ENCODE peak calls at places on chromosomes 1 and 21, in nine cellular contexts. D, J, U, L, S, H, T, I and W are unnamed samples.

GRCh38 chr1:241611063-241611462 is 29.1 kb downstream of the CHML start:
- DNase-seq in J (no peak), H (peak; percentile 79), L (no peak), T (peak; percentile 61), D (no peak), S (no peak), U (peak; percentile 48), I (no peak), W (peak; percentile 20)

GRCh38 chr1:15323989-15324866 is 77.2 kb downstream of the FHAD1 start:
- DNase-seq in J (no peak), H (no peak), T (no peak), D (no peak), I (no peak), U (no peak), S (no peak), L (peak; percentile 45), W (no peak)

GRCh38 chr1:194062962-194063361 is 876.5 kb upstream of the B3GALT2 start:
- DNase-seq in U (no peak), D (no peak), H (no peak), L (no peak), J (no peak), I (no peak), S (no peak), T (no peak), W (no peak)

GRCh38 chr1:245978915-245979314 is 528.2 kb downstream of the SMYD3 start:
- DNase-seq in T (no peak), J (no peak), L (no peak), H (peak; percentile 66), I (no peak), D (no peak), U (no peak), S (no peak), W (no peak)

GRCh38 chr1:226784081-226785049 is 45.3 kb upstream of the ITPKB start:
- DNase-seq in L (no peak), H (no peak), J (no peak), T (no peak), D (peak; percentile 86), S (peak; percentile 75), U (no peak), I (no peak), W (no peak)

GRCh38 chr1:3502834-3503524 is 48.5 kb downstream of the ARHGEF16 start:
- DNase-seq in U (no peak), T (no peak), I (no peak), J (no peak), D (no peak), H (no peak), L (no peak), S (no peak), W (no peak)

GRCh38 chr1:246971322-246971721 is 36.5 kb downstream of the ZNF695 start:
- DNase-seq in H (peak; percentile 13), S (peak; percentile 36), L (peak; percentile 78), U (peak; percentile 57), T (no peak), J (peak; percentile 65), D (no peak), I (peak; percentile 70), W (peak; percentile 42)

GRCh38 chr1:17579951-17580939 is 40.7 kb downstream of the ARHGEF10L start:
- DNase-seq in D (no peak), H (no peak), I (no peak), J (peak; percentile 83), T (no peak), S (no peak), U (no peak), L (no peak), W (no peak)

GRCh38 chr1:151837841-151838490 is 1.7 kb downstream of the C2CD4D start:
- DNase-seq in I (peak; percentile 9), U (no peak), S (no peak), T (no peak), L (peak; percentile 59), H (peak; percentile 10), D (no peak), J (no peak), W (peak; percentile 49)

GRCh38 chr1:54710841-54711240 is 4.8 kb upstream of the TTC4 start:
- DNase-seq in D (no peak), S (no peak), H (no peak), L (no peak), U (no peak), J (no peak), I (no peak), T (no peak), W (no peak)

GRCh38 chr1:172724746-172725613 is 66.1 kb downstream of the FASLG start:
- DNase-seq in J (no peak), S (no peak), L (no peak), T (no peak), U (no peak), H (no peak), I (no peak), D (no peak), W (no peak)

GRCh38 chr1:94866178-94866822 is 46.1 kb downstream of the SLC44A3 start:
- DNase-seq in S (no peak), I (no peak), D (no peak), J (no peak), T (no peak), L (no peak), H (peak; percentile 86), U (no peak), W (peak; percentile 59)

GRCh38 chr1:182444497-182444896 is 5.4 kb upstream of the RGSL1 start:
- DNase-seq in S (no peak), T (no peak), H (no peak), J (no peak), U (no peak), D (no peak), I (no peak), L (no peak), W (no peak)

GRCh38 chr1:96865731-96866684 is 144.4 kb downstream of the PTBP2 start:
- DNase-seq in J (no peak), U (peak; percentile 43), S (peak; percentile 52), T (no peak), I (no peak), L (no peak), H (peak; percentile 100), D (no peak), W (no peak)

GRCh38 chr21:34630536-34631143 is 15.7 kb upstream of the RCAN1 start:
- DNase-seq in D (no peak), J (no peak), S (no peak), H (peak; percentile 60), I (peak; percentile 12), L (no peak), U (peak; percentile 49), T (peak; percentile 75), W (peak; percentile 28)

GRCh38 chr21:34639250-34639649 is 24.3 kb upstream of the RCAN1 start:
- DNase-seq in L (no peak), U (no peak), H (no peak), D (no peak), S (no peak), I (no peak), T (no peak), J (no peak), W (no peak)

GRCh38 chr21:34636961-34637360 is 22.0 kb upstream of the RCAN1 start:
- DNase-seq in S (no peak), L (no peak), I (no peak), T (no peak), D (no peak), H (no peak), J (no peak), U (no peak), W (no peak)

GRCh38 chr21:34632498-34632897 is 17.6 kb upstream of the RCAN1 start:
- DNase-seq in U (no peak), D (no peak), S (no peak), I (no peak), J (no peak), L (no peak), H (no peak), T (no peak), W (peak; percentile 2)

DNA sequence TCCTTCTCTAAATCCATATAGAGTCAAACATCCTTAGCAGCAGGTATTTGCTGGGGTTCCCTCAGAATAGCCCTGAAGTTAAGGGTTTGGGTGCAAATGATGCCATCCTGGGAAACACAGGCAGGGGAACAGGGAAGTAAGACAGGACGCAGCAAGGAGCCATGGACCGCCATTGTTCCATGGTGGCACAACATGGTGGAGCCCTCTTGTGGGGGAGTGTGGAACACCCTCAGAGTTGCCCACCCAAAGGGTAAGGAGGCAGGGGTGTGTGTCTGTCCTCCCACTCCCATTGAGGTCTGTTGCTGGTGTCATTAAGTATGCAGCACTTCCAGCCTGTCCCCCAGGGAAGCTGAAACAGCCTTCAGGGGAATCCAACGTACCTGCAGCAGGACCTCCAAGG is 20.4 kb upstream of the RCAN1 start:
- DNase-seq in D (no peak), S (no peak), H (no peak), J (no peak), L (no peak), T (peak; percentile 67), U (no peak), I (no peak), W (no peak)
- TF ChIP-seq CTCF in D (no peak), S (no peak), H (peak; percentile 18), J (peak; percentile 20), L (no peak), T (peak; percentile 62), U (no peak), I (no peak), W (no peak)

GRCh38 chr1:161113915-161114314 is 3.9 kb downstream of the PFDN2 start:
- DNase-seq in J (no peak), S (no peak), U (no peak), L (no peak), T (no peak), H (no peak), I (no peak), D (no peak), W (no peak)

GRCh38 chr1:161119017-161119378 is 1.1 kb downstream of the NIT1 start:
- DNase-seq in T (no peak), L (peak; percentile 69), U (no peak), H (no peak), J (peak; percentile 79), S (no peak), I (peak; percentile 62), D (peak; percentile 70), W (peak; percentile 71)

GRCh38 chr1:161117681-161118581 is at the start of the genes NIT1 and PFDN2:
- DNase-seq in S (peak; percentile 83), D (peak; percentile 94), L (peak; percentile 92), H (peak; percentile 85), J (peak; percentile 92), U (peak; percentile 75), I (peak; percentile 84), T (peak; percentile 87), W (peak; percentile 94)

GRCh38 chr1:161115132-161115711 is 2.6 kb downstream of the PFDN2 start:
- DNase-seq in S (no peak), U (no peak), L (no peak), D (no peak), I (no peak), T (no peak), J (no peak), H (peak; percentile 94), W (no peak)

GRCh38 chr1:161114556-161114955 is 3.3 kb downstream of the PFDN2 start:
- DNase-seq in S (no peak), U (no peak), L (no peak), H (peak; percentile 60), J (no peak), T (no peak), I (no peak), D (no peak), W (no peak)
- H3K27ac ChIP-seq in S (no peak overlapping the region), U (no peak overlapping the region), L (no peak overlapping the region), H (no peak overlapping the region), J (no peak overlapping the region), T (peak overlapping the region; percentile 28), I (no peak overlapping the region), D (no peak overlapping the region), W (no peak overlapping the region)

GRCh38 chr1:32200226-32201010 is at the start of gene CCDC28B:
- DNase-seq in H (peak; percentile 81), D (peak; percentile 90), J (no peak), L (peak; percentile 83), T (peak; percentile 69), I (peak; percentile 49), S (peak; percentile 74), U (peak; percentile 65), W (peak; percentile 79)
- TF ChIP-seq POLR2A in H (peak; percentile 77), D (no peak), J (no peak), L (peak; percentile 22), T (peak; percentile 38), I (peak; percentile 14), S (no peak), U (no peak), W (peak; percentile 20)

GRCh38 chr1:75614455-75615379 is 3.8 kb upstream of the SLC44A5 start:
- DNase-seq in H (peak; percentile 4), J (no peak), T (peak; percentile 24), L (peak; percentile 44), S (no peak), D (no peak), I (peak; percentile 37), U (no peak), W (no peak)
- TF ChIP-seq CTCF in H (peak; percentile 21), J (peak; percentile 30), T (peak; percentile 53), L (no peak), S (peak; percentile 24), D (no peak), I (peak; percentile 54), U (peak; percentile 12), W (peak; percentile 52)